ENCODE peak calls at places on chromosomes 2 and 18, in six cellular contexts. J is hepatocyte, C is Right ventricle myocardium superior, R is iris pigment epithelial cell, M is brain pericyte, U is HFF-Myc. D is an unnamed sample.

GRCh38 chr18:36634573-36635216 is 194.1 kb downstream of the TPGS2 start:
- DNase-seq in J (no peak), C (no peak), R (no peak), M (peak), U (no peak), D (no peak)

GRCh38 chr2:241036397-241036963 is 38.1 kb downstream of the SNED1 start:
- DNase-seq in J (no peak), C (no peak), R (no peak), M (no peak), U (no peak), D (no peak)

GRCh38 chr2:148989882-148990493 is 48.5 kb upstream of the LYPD6B start:
- DNase-seq in J (peak), C (no peak), R (peak), M (peak), U (peak), D (peak)

GRCh38 chr18:22172594-22173049 is 3.2 kb downstream of the GATA6 start:
- DNase-seq in J (no peak), C (no peak), R (no peak), M (no peak), U (no peak), D (no peak)

GRCh38 chr18:3885209-3885792 is 435.3 kb downstream of the TGIF1 start:
- DNase-seq in J (no peak), C (no peak), R (no peak), M (no peak), U (no peak), D (no peak)

GRCh38 chr18:61001138-61001537 is 332.1 kb upstream of the CDH20 start:
- DNase-seq in J (no peak), C (no peak), R (no peak), M (no peak), U (no peak), D (no peak)

GRCh38 chr2:113083311-113083710 is 15.5 kb downstream of the IL1F10 start:
- DNase-seq in J (no peak), C (no peak), R (no peak), M (no peak), U (no peak), D (no peak)

GRCh38 chr2:78941751-78942150 is 83.8 kb upstream of the REG3G start:
- DNase-seq in J (no peak), C (no peak), R (peak), M (no peak), U (no peak), D (no peak)

GRCh38 chr2:3459185-3460015 is 59.9 kb downstream of the ADI1 start:
- DNase-seq in J (peak), C (peak), R (no peak), M (no peak), U (no peak), D (peak)

GRCh38 chr2:184692137-184692734 is 93.9 kb downstream of the ZNF804A start:
- DNase-seq in J (no peak), C (no peak), R (peak), M (peak), U (no peak), D (no peak)

GRCh38 chr18:74793746-74794145 is 196.1 kb downstream of the ZNF407 start:
- DNase-seq in J (no peak), C (no peak), R (no peak), M (no peak), U (no peak), D (no peak)

GRCh38 chr2:122704109-122704563 is 948.7 kb downstream of the TSN start:
- DNase-seq in J (no peak), C (no peak), R (no peak), M (no peak), U (no peak), D (no peak)

GRCh38 chr18:11150271-11150615 is 874 bp upstream of the PIEZO2 start:
- DNase-seq in J (no peak), C (no peak), R (no peak), M (no peak), U (no peak), D (no peak)

GRCh38 chr2:225117061-225117716 is 74.9 kb upstream of the DOCK10 start:
- DNase-seq in J (no peak), C (no peak), R (no peak), M (no peak), U (no peak), D (no peak)

GRCh38 chr2:168355110-168355509 is 101.0 kb upstream of the CERS6 start:
- DNase-seq in J (no peak), C (no peak), R (no peak), M (no peak), U (no peak), D (no peak)

GRCh38 chr2:3470166-3470651 is 49.1 kb downstream of the ADI1 start:
- DNase-seq in J (no peak), C (peak), R (peak), M (no peak), U (no peak), D (peak)

GRCh38 chr2:131038258-131039100 is 54.8 kb downstream of the FAM168B start:
- DNase-seq in J (no peak), C (no peak), R (no peak), M (no peak), U (no peak), D (no peak)

GRCh38 chr2:219252570-219252899 is 508 bp upstream of the TUBA4B start:
- DNase-seq in J (no peak), C (no peak), R (peak), M (no peak), U (no peak), D (no peak)

GRCh38 chr2:162243305-162243693 is at the start of gene FAP:
- DNase-seq in J (peak), C (no peak), R (peak), M (peak), U (peak), D (peak)

GRCh38 chr2:219029829-219030165 is 11.5 kb downstream of the CFAP65 start:
- DNase-seq in J (peak), C (peak), R (peak), M (no peak), U (peak), D (peak)

GRCh38 chr2:207528980-207529329 is 807 bp upstream of the CREB1 start:
- DNase-seq in J (peak), C (no peak), R (peak), M (no peak), U (no peak), D (no peak)

GRCh38 chr2:69549421-69549820 is 94.1 kb downstream of the AAK1 start:
- DNase-seq in J (no peak), C (no peak), R (peak), M (no peak), U (no peak), D (no peak)

GRCh38 chr2:120267348-120267747 is 14.7 kb downstream of the RALB start:
- DNase-seq in J (no peak), C (no peak), R (no peak), M (no peak), U (no peak), D (no peak)

GRCh38 chr2:102442967-102443828 is 20.2 kb downstream of the IL18RAP start:
- DNase-seq in J (peak), C (no peak), R (peak), M (no peak), U (no peak), D (no peak)

GRCh38 chr18:78900938-78901909 is 78.4 kb upstream of the SALL3 start:
- DNase-seq in J (no peak), C (no peak), R (no peak), M (no peak), U (no peak), D (no peak)

GRCh38 chr2:120749506-120750431 is 14.1 kb downstream of the GLI2 start:
- DNase-seq in J (no peak), C (no peak), R (no peak), M (no peak), U (no peak), D (peak)

GRCh38 chr2:239737144-239737463 is 288.0 kb downstream of the NDUFA10 start:
- DNase-seq in J (no peak), C (peak), R (no peak), M (no peak), U (no peak), D (peak)

GRCh38 chr2:207926133-207927076 is 98.9 kb downstream of the PLEKHM3 start:
- DNase-seq in J (peak), C (peak), R (peak), M (no peak), U (peak), D (peak)

GRCh38 chr18:25880441-25880840 is 210.0 kb downstream of the SS18 start:
- DNase-seq in J (no peak), C (no peak), R (no peak), M (no peak), U (no peak), D (no peak)

GRCh38 chr2:219572237-219573001 is at the start of gene INHA:
- DNase-seq in J (no peak), C (no peak), R (no peak), M (no peak), U (no peak), D (no peak)

GRCh38 chr2:128411431-128411830 is 92.8 kb upstream of the HS6ST1 start:
- DNase-seq in J (no peak), C (no peak), R (no peak), M (no peak), U (no peak), D (no peak)

GRCh38 chr18:62778976-62779869 is 63.9 kb downstream of the PHLPP1 start:
- DNase-seq in J (no peak), C (no peak), R (no peak), M (no peak), U (no peak), D (no peak)

GRCh38 chr2:44510246-44510645 is 148.5 kb downstream of the CAMKMT start:
- DNase-seq in J (no peak), C (no peak), R (peak), M (no peak), U (no peak), D (no peak)

GRCh38 chr2:54103454-54104314 is 11.7 kb upstream of the ACYP2 start:
- DNase-seq in J (peak), C (no peak), R (peak), M (peak), U (peak), D (peak)

D was measured in heart left ventricle.